ENCODE peak calls at places on chromosomes 2 and 18, in ten cellular contexts. V is fibroblast of villous mesenchyme, M is GM23338, C is PC-3, W is adrenal gland, S is body of pancreas, U is SK-N-SH, A is right lobe of liver, O is Peyer's patch, G is sigmoid colon. X is an unnamed sample.

GRCh38 chr2:238910751-238911351 is 63.0 kb downstream of the TWIST2 start:
- DNase-seq in G (peak), M (no peak), A (no peak), V (no peak), U (no peak), O (no peak), C (peak), S (peak), W (no peak), X (no peak)

GRCh38 chr2:11856095-11856494 is 109.7 kb downstream of the LPIN1 start:
- DNase-seq in G (no peak), C (no peak), U (no peak), A (no peak), M (no peak), W (no peak), S (no peak), V (no peak), O (no peak), X (no peak)

GRCh38 chr2:196453613-196454047 is 185.9 kb upstream of the CCDC150 start:
- DNase-seq in V (peak), S (peak), W (peak), O (peak), G (no peak), M (peak), A (no peak), U (peak), C (peak), X (peak)

GRCh38 chr2:15145046-15145817 is 415.9 kb downstream of the NBAS start:
- DNase-seq in M (no peak), A (no peak), S (no peak), O (no peak), V (no peak), G (no peak), W (no peak), U (no peak), C (peak), X (no peak)

GRCh38 chr2:64643838-64644219 is 9.9 kb downstream of the SERTAD2 start:
- DNase-seq in O (no peak), S (no peak), W (no peak), C (no peak), M (no peak), A (no peak), V (no peak), G (no peak), U (no peak), X (no peak)

GRCh38 chr18:35441857-35442595 is 55.7 kb downstream of the INO80C start:
- DNase-seq in C (no peak), W (no peak), A (no peak), V (peak), O (no peak), M (no peak), S (no peak), G (no peak), U (no peak), X (no peak)

GRCh38 chr2:64779117-64779690 is 125.5 kb upstream of the SERTAD2 start:
- DNase-seq in O (no peak), A (no peak), W (no peak), C (peak), G (no peak), U (no peak), V (peak), M (no peak), S (no peak), X (peak)

GRCh38 chr2:149020432-149020851 is 18.1 kb upstream of the LYPD6B start:
- DNase-seq in A (no peak), O (no peak), S (no peak), C (no peak), G (no peak), M (no peak), U (no peak), W (no peak), V (no peak), X (no peak)

GRCh38 chr18:78861706-78862105 is 117.9 kb upstream of the SALL3 start:
- DNase-seq in G (no peak), M (no peak), C (no peak), O (no peak), A (no peak), S (no peak), V (no peak), U (no peak), W (no peak), X (no peak)

GRCh38 chr2:76895469-76895868 is 626.7 kb downstream of the LRRTM4 start:
- DNase-seq in C (peak), U (no peak), V (peak), O (no peak), M (no peak), A (no peak), S (no peak), W (peak), G (no peak), X (no peak)

GRCh38 chr2:217071416-217071815 is 211.6 kb upstream of the TNP1 start:
- DNase-seq in G (no peak), A (no peak), O (no peak), W (peak), U (no peak), C (no peak), M (no peak), S (no peak), V (peak), X (no peak)

DNA sequence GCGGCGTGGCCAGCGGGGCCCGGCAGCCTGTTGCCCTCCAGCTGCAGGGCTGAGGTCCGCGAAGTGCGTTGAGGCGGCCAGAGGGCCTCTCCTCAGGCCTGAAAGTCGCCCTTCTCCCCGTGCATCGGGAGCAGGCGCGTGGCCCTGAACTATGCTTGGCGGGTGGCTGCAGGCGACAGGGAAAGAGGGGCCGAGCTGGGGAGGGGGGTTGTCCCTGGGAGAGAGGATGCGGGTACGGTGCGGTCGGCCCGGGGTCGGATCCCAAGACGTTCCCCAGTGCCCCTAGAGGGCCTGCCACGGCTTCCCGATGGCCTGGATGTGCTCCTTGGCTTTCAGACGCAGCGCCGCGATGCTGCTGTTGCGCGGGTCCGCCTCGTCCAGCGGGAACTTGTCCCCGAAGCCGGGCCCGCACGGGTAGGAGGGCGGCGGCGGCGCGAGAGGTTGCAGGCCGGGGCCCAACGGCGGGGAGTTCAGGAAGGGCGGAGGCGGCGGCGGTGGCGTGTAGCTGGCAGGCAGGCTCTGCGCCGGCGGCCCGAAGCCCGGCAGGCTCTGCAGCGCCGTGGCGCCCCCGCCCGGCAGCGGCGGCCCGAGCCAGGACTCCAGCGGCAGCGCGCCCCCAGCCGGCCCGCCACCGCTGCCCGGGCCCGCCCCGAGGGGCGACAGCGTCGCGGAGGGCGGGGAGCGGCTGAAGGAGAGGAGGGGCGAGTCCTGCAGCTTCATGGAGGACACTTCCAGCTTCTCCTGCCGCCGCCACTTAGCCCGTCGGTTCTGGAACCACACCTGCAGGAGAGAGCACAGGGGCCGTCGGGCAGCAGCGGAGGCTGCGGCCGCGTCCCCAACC is 4.3 kb downstream of the RAX start:
- DNase-seq in G (no peak), W (no peak), C (peak), M (peak), A (peak), S (peak), U (peak), V (peak), O (no peak), X (no peak)
- H3K4me3 ChIP-seq in G (no peak), W (no peak), C (peak), M (peak), A (no peak), S (no peak), U (no peak), V (no peak), O (peak), X (no peak)

GRCh38 chr2:178211943-178212342 is 17.6 kb downstream of the OSBPL6 start:
- DNase-seq in M (peak), C (no peak), U (no peak), S (no peak), V (no peak), W (no peak), A (no peak), O (no peak), G (no peak), X (no peak)

GRCh38 chr2:178211460-178211859 is 17.1 kb downstream of the OSBPL6 start:
- DNase-seq in C (no peak), G (no peak), S (no peak), U (no peak), O (no peak), M (peak), V (no peak), A (no peak), W (no peak), X (no peak)

GRCh38 chr2:178208336-178208735 is 14.0 kb downstream of the OSBPL6 start:
- DNase-seq in A (no peak), W (no peak), C (no peak), O (no peak), S (no peak), G (no peak), V (no peak), M (no peak), U (no peak), X (no peak)

GRCh38 chr2:178205853-178206516 is 11.7 kb downstream of the OSBPL6 start:
- DNase-seq in W (no peak), U (no peak), C (peak), M (no peak), G (no peak), A (no peak), V (peak), O (no peak), S (no peak), X (peak)

GRCh38 chr2:178208817-178209216 is 14.5 kb downstream of the OSBPL6 start:
- DNase-seq in O (no peak), M (peak), V (peak), W (no peak), C (peak), S (no peak), A (no peak), U (no peak), G (no peak), X (no peak)
- TF ChIP-seq CTCF in O (peak), M (peak), V (peak), W (peak), C (peak), S (no peak), A (peak), U (peak), G (peak), X (peak)

GRCh38 chr2:195425328-195425727 is 231.7 kb upstream of the SLC39A10 start:
- DNase-seq in W (no peak), V (no peak), M (no peak), U (no peak), S (no peak), C (no peak), A (no peak), O (no peak), G (no peak), X (no peak)
- H3K4me3 ChIP-seq in W (no peak), V (no peak), M (no peak), U (no peak), S (no peak), C (no peak), A (no peak), O (no peak), G (no peak), X (no peak)

DNA sequence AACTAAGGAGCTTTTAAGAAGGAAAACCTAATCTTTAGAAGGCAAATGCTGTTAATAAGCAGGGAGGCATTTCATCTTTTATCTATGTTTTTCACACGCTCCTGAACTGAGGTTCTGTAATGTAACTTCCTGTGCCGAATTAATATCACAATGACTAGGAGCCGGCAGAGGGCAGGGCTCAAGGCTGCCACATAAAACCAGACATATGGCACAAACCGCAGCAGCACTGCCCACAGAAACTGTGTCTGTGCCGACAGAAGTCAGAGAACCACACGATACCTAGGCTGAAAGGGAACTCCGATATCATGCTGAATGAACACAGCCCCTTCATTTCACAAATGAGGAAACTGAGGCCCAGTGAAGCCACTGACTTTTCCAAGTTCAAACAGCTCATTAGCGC is 112.1 kb downstream of the EIPR1 start:
- DNase-seq in O (peak), A (no peak), M (no peak), G (no peak), C (no peak), S (no peak), U (no peak), V (no peak), W (no peak), X (no peak)
- TF ChIP-seq CTCF in O (no peak), A (no peak), M (no peak), G (no peak), C (no peak), S (no peak), U (no peak), V (no peak), W (no peak), X (no peak)

DNA sequence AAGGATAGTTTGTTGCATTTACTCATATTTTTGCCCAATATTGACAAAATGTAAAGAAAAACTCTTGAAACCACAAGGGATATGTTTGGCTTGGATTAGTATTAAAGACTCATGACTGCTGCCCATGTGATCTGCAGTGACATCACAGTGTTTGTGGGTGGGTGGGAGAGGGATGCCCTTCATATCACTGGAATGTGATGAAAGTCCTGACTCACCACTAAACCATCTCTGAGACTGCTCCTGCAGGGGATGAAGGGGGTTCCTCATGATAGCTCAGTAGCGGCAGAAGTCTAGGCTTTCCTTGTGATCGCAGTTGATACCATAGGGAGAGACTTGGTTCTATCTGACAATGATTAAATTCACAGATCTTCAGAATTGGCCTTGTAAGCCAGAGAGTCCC is 451.2 kb downstream of the CNTNAP5 start:
- DNase-seq in S (no peak), U (no peak), A (no peak), G (no peak), W (no peak), O (no peak), M (no peak), C (no peak), V (no peak), X (no peak)
- H3K4me3 ChIP-seq in S (no peak), U (no peak), A (no peak), G (no peak), W (no peak), O (no peak), M (no peak), C (no peak), V (no peak), X (no peak)

DNA sequence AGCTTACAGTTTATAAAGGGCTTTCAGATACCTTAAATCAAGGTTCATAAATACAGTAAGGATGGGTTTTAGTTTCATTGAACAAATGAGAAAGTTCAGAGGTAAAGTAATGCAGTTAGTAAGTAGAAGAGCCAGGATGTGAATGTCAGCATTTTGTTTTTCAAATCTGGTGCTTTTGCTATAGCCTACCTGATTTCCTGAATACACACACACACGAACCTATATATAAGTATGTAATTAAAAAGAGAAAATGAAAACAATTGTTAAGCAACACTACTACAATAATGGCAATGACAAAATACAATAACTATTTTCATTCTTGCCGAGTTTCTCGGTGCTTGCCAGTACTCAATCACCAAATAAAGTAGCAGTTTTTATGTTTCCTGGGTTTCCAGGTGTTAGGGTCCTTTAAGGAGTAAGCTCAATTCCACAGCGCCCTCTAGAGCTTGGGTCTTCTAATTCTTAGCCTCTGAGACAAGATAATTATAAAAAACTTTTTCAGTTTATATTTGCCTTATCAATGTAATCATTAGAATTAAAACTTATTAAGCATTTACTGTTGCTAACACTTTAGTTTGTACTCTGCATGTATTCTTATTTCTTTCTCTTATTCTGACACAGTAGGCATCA is 512.9 kb upstream of the ACVR2A start:
- DNase-seq in S (peak), M (peak), C (peak), O (no peak), U (no peak), V (peak), W (peak), A (no peak), G (no peak), X (peak)
- TF ChIP-seq CTCF in S (no peak), M (peak), C (peak), O (peak), U (peak), V (peak), W (no peak), A (peak), G (peak), X (peak)

DNA sequence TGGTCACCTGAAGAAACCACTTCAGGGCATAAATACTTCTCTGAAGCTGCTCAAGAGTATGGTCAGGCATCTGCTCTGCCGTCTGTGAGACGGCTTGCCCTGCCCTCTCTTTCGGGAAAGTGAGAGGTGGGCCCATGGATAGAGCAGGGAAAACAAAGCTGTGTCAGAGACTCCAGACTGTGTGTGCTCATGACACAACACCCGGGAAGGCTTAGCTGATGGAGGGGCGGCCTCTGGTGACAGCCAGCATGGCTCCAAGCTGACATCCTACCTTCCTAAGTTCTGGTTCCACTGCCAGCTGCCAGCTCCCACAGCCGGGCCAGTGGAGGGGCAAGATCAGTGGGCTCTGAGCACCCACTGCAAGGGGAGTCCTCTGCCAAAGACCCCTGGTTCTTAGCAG is 215.3 kb downstream of the ANKRD30B start:
- DNase-seq in O (no peak), U (no peak), W (no peak), V (no peak), A (no peak), C (no peak), M (no peak), S (no peak), G (no peak), X (no peak)
- H3K4me3 ChIP-seq in O (no peak), U (no peak), W (no peak), V (no peak), A (no peak), C (no peak), M (no peak), S (no peak), G (no peak), X (no peak)